ENCODE peak calls at places on chromosomes 4 and X, in ten cellular contexts. One of them, this sample, is unnamed.

GRCh38 chrX:40663880-40664630 is 16.7 kb upstream of the CXorf38 start:
- DNase-seq in endothelial cell: peak; percentile 11
- DNase-seq in left colon: no peak
- DNase-seq in WERI-Rb-1: peak; percentile 14
- DNase-seq in EL: peak; percentile 23
- DNase-seq in foreskin keratinocyte: no peak
- DNase-seq in ureter: no peak
- DNase-seq in type B pancreatic cell: no peak
- DNase-seq in GOT3: no peak
- DNase-seq in cardiac fibroblast: peak; percentile 53
- DNase-seq in this sample: peak; percentile 23

GRCh38 chr4:36280555-36280954 is 861 bp upstream of the DTHD1 start:
- DNase-seq in WERI-Rb-1: no peak
- DNase-seq in foreskin keratinocyte: peak; percentile 66
- DNase-seq in type B pancreatic cell: no peak
- DNase-seq in GOT3: no peak
- DNase-seq in EL: no peak
- DNase-seq in cardiac fibroblast: no peak
- DNase-seq in left colon: no peak
- DNase-seq in ureter: no peak
- DNase-seq in endothelial cell: no peak
- DNase-seq in this sample: peak; percentile 73

GRCh38 chrX:103747199-103747598 is 29.4 kb upstream of the PLP1 start:
- DNase-seq in endothelial cell: no peak
- DNase-seq in type B pancreatic cell: no peak
- DNase-seq in foreskin keratinocyte: no peak
- DNase-seq in GOT3: no peak
- DNase-seq in cardiac fibroblast: no peak
- DNase-seq in ureter: no peak
- DNase-seq in EL: no peak
- DNase-seq in WERI-Rb-1: no peak
- DNase-seq in left colon: no peak
- DNase-seq in this sample: no peak

GRCh38 chr4:119906277-119906676 is 160.4 kb downstream of the MAD2L1 start:
- DNase-seq in endothelial cell: no peak
- DNase-seq in GOT3: no peak
- DNase-seq in cardiac fibroblast: no peak
- DNase-seq in type B pancreatic cell: no peak
- DNase-seq in left colon: no peak
- DNase-seq in EL: no peak
- DNase-seq in foreskin keratinocyte: no peak
- DNase-seq in WERI-Rb-1: no peak
- DNase-seq in ureter: no peak
- DNase-seq in this sample: no peak

GRCh38 chr4:156101571-156101970 is 147.9 kb upstream of the CTSO start:
- DNase-seq in cardiac fibroblast: no peak
- DNase-seq in foreskin keratinocyte: no peak
- DNase-seq in type B pancreatic cell: no peak
- DNase-seq in GOT3: no peak
- DNase-seq in WERI-Rb-1: no peak
- DNase-seq in left colon: no peak
- DNase-seq in ureter: no peak
- DNase-seq in EL: no peak
- DNase-seq in endothelial cell: no peak
- DNase-seq in this sample: no peak

GRCh38 chr4:93897559-93897958 is 69.0 kb downstream of the ATOH1 start:
- DNase-seq in GOT3: no peak
- DNase-seq in foreskin keratinocyte: no peak
- DNase-seq in cardiac fibroblast: peak; percentile 0
- DNase-seq in left colon: no peak
- DNase-seq in EL: peak; percentile 4
- DNase-seq in WERI-Rb-1: no peak
- DNase-seq in ureter: no peak
- DNase-seq in endothelial cell: no peak
- DNase-seq in type B pancreatic cell: no peak
- DNase-seq in this sample: peak; percentile 11

GRCh38 chrX:24396236-24396929 is 35.9 kb downstream of the SUPT20HL1 start:
- DNase-seq in WERI-Rb-1: no peak
- DNase-seq in EL: no peak
- DNase-seq in endothelial cell: no peak
- DNase-seq in GOT3: peak; percentile 2
- DNase-seq in type B pancreatic cell: no peak
- DNase-seq in left colon: no peak
- DNase-seq in ureter: no peak
- DNase-seq in foreskin keratinocyte: no peak
- DNase-seq in cardiac fibroblast: peak; percentile 68
- DNase-seq in this sample: no peak

GRCh38 chr4:120960868-120961267 is 38.3 kb upstream of the PRDM5 start:
- DNase-seq in left colon: peak; percentile 38
- DNase-seq in EL: no peak
- DNase-seq in GOT3: no peak
- DNase-seq in ureter: no peak
- DNase-seq in type B pancreatic cell: no peak
- DNase-seq in WERI-Rb-1: no peak
- DNase-seq in foreskin keratinocyte: no peak
- DNase-seq in cardiac fibroblast: no peak
- DNase-seq in endothelial cell: no peak
- DNase-seq in this sample: no peak

GRCh38 chr4:63663870-63664269 is 745.4 kb downstream of the TECRL start:
- DNase-seq in GOT3: no peak
- DNase-seq in left colon: no peak
- DNase-seq in foreskin keratinocyte: no peak
- DNase-seq in cardiac fibroblast: no peak
- DNase-seq in type B pancreatic cell: no peak
- DNase-seq in WERI-Rb-1: no peak
- DNase-seq in ureter: no peak
- DNase-seq in endothelial cell: no peak
- DNase-seq in EL: no peak
- DNase-seq in this sample: no peak

GRCh38 chrX:74449937-74450330 is 28.6 kb downstream of the SLC16A2 start:
- DNase-seq in WERI-Rb-1: no peak
- DNase-seq in type B pancreatic cell: no peak
- DNase-seq in left colon: no peak
- DNase-seq in EL: peak; percentile 88
- DNase-seq in GOT3: no peak
- DNase-seq in ureter: no peak
- DNase-seq in foreskin keratinocyte: peak; percentile 91
- DNase-seq in cardiac fibroblast: no peak
- DNase-seq in endothelial cell: no peak
- DNase-seq in this sample: no peak

GRCh38 chr4:8155660-8156421 is 2.8 kb downstream of the ABLIM2 start:
- DNase-seq in type B pancreatic cell: no peak
- DNase-seq in cardiac fibroblast: no peak
- DNase-seq in EL: no peak
- DNase-seq in foreskin keratinocyte: no peak
- DNase-seq in ureter: no peak
- DNase-seq in GOT3: no peak
- DNase-seq in left colon: no peak
- DNase-seq in endothelial cell: no peak
- DNase-seq in WERI-Rb-1: no peak
- DNase-seq in this sample: peak; percentile 31

GRCh38 chr4:122632396-122633143 is 11.7 kb upstream of the IL21 start:
- DNase-seq in WERI-Rb-1: no peak
- DNase-seq in EL: no peak
- DNase-seq in left colon: no peak
- DNase-seq in type B pancreatic cell: no peak
- DNase-seq in endothelial cell: no peak
- DNase-seq in foreskin keratinocyte: no peak
- DNase-seq in GOT3: no peak
- DNase-seq in ureter: no peak
- DNase-seq in cardiac fibroblast: no peak
- DNase-seq in this sample: no peak

GRCh38 chr4:26721685-26722084 is 137.8 kb downstream of the TBC1D19 start:
- DNase-seq in foreskin keratinocyte: no peak
- DNase-seq in WERI-Rb-1: no peak
- DNase-seq in endothelial cell: no peak
- DNase-seq in GOT3: no peak
- DNase-seq in type B pancreatic cell: no peak
- DNase-seq in EL: no peak
- DNase-seq in left colon: no peak
- DNase-seq in ureter: no peak
- DNase-seq in cardiac fibroblast: no peak
- DNase-seq in this sample: no peak

GRCh38 chr4:71004281-71004851 is 10.9 kb downstream of the DCK start:
- DNase-seq in type B pancreatic cell: no peak
- DNase-seq in GOT3: no peak
- DNase-seq in cardiac fibroblast: no peak
- DNase-seq in ureter: no peak
- DNase-seq in left colon: no peak
- DNase-seq in EL: no peak
- DNase-seq in endothelial cell: peak; percentile 23
- DNase-seq in WERI-Rb-1: peak; percentile 15
- DNase-seq in foreskin keratinocyte: no peak
- DNase-seq in this sample: peak; percentile 63